ENCODE peak calls at places on chromosomes 16 and 17, in ten cellular contexts. X is heart left ventricle, D is retinal pigment epithelial cell, N is lung, M is left ventricle myocardium inferior, G is lower leg skin, F is H1, R is fibroblast of villous mesenchyme, C is sigmoid colon, B is Panc1. Y is an unnamed sample.

GRCh38 chr17:79617304-79617703 is 6.5 kb upstream of the RBFOX3 start:
- DNase-seq in G (no peak), M (peak), B (no peak), D (no peak), X (peak), R (no peak), N (no peak), C (peak), F (no peak), Y (peak)

GRCh38 chr17:40461774-40462342 is 18.6 kb downstream of the IGFBP4 start:
- DNase-seq in X (no peak), C (peak), F (no peak), B (no peak), M (no peak), R (peak), N (no peak), D (no peak), G (no peak), Y (no peak)

GRCh38 chr16:13633381-13633861 is 286.5 kb upstream of the ERCC4 start:
- DNase-seq in C (no peak), X (no peak), M (no peak), G (no peak), N (no peak), D (no peak), B (no peak), R (no peak), F (no peak), Y (no peak)

GRCh38 chr16:27400751-27401620 is 988 bp upstream of the IL21R start:
- DNase-seq in X (no peak), N (no peak), G (no peak), D (no peak), F (no peak), C (no peak), B (no peak), M (no peak), R (peak), Y (no peak)

GRCh38 chr17:80632046-80632581 is 87.5 kb downstream of the RPTOR start:
- DNase-seq in X (no peak), D (no peak), C (no peak), N (no peak), M (no peak), G (peak), F (no peak), B (no peak), R (no peak), Y (no peak)

GRCh38 chr17:79904865-79905264 is 65.6 kb upstream of the CBX4 start:
- DNase-seq in B (no peak), F (no peak), D (no peak), M (no peak), X (no peak), N (no peak), C (no peak), R (no peak), G (no peak), Y (peak)

GRCh38 chr17:7238418-7239090 is 703 bp downstream of the PHF23 start:
- DNase-seq in N (no peak), B (no peak), R (no peak), G (no peak), M (no peak), F (no peak), D (no peak), C (peak), X (no peak), Y (no peak)

GRCh38 chr17:78387982-78388941 is 9.8 kb downstream of the PGS1 start:
- DNase-seq in D (no peak), N (no peak), B (no peak), C (peak), F (no peak), G (no peak), M (peak), R (peak), X (no peak), Y (no peak)

GRCh38 chr17:42698736-42699414 is 16.5 kb downstream of the CNTNAP1 start:
- DNase-seq in B (no peak), M (peak), D (no peak), C (no peak), X (no peak), R (peak), G (no peak), F (no peak), N (no peak), Y (no peak)

GRCh38 chr16:66155933-66156332 is 210.6 kb upstream of the CDH5 start:
- DNase-seq in C (no peak), X (no peak), B (no peak), F (no peak), N (no peak), M (no peak), R (no peak), D (no peak), G (no peak), Y (no peak)

GRCh38 chr16:78973041-78973440 is 627.5 kb downstream of the MAF start:
- DNase-seq in G (no peak), X (no peak), R (no peak), N (no peak), D (peak), F (no peak), C (no peak), M (no peak), B (no peak), Y (no peak)

GRCh38 chr16:56294599-56294998 is 103.3 kb downstream of the GNAO1 start:
- DNase-seq in X (no peak), F (no peak), N (no peak), C (no peak), R (peak), G (no peak), D (peak), M (no peak), B (no peak), Y (no peak)

GRCh38 chr16:75566889-75567255 is 693 bp downstream of the GABARAPL2 start:
- DNase-seq in X (peak), D (no peak), B (no peak), R (no peak), F (peak), G (no peak), M (no peak), N (no peak), C (no peak), Y (no peak)

GRCh38 chr17:44906987-44907681 is 7.9 kb upstream of the EFTUD2 start:
- DNase-seq in R (peak), X (no peak), F (no peak), N (no peak), D (no peak), B (no peak), C (no peak), G (no peak), M (no peak), Y (no peak)

GRCh38 chr17:65733314-65733713 is 171.9 kb upstream of the AXIN2 start:
- DNase-seq in R (no peak), G (no peak), N (no peak), X (no peak), F (no peak), D (no peak), M (no peak), C (no peak), B (no peak), Y (no peak)

GRCh38 chr16:22078656-22079055 is 13.7 kb upstream of the VWA3A start:
- DNase-seq in F (no peak), R (no peak), N (no peak), B (no peak), X (no peak), G (no peak), M (no peak), D (no peak), C (no peak), Y (no peak)

GRCh38 chr16:77949445-77949844 is 72.9 kb upstream of the CLEC3A start:
- DNase-seq in R (no peak), F (no peak), N (no peak), C (no peak), X (no peak), B (no peak), D (no peak), M (peak), G (no peak), Y (no peak)

DNA sequence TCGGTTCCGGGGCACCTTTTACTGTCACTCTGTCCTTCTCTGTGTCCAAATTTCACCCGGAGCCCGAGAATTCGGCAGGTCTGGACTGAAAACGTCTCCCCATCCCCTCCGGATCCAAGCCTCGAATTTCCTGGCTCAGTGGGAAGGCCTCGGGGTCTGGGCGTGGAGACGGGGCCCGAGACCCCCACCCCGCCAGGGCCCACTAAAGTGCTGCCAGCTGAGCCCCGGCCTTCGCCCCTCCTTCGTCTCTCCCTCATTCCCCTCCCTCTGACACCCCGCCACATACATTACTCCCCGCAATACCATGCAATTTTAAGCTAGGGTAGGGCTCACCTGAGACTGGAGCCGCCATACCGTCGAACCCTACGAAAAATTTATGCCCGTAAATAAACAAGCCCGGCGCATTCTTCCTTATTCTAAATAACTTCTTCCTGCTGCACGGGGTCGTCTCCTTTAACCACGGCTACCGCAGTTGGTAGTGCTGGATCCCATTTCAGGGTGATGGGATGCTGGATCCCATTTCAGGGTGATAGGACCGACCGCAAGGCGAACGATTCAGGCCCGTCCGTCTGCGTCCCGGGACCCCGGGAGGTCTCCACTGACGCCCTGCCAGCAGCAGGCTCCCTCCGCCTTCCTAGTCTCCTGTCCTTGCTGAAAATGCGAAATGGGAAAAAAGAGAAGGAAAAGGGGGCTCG is 4.4 kb upstream of the OR1F1 start:
- DNase-seq in M (no peak), B (no peak), F (no peak), C (no peak), R (no peak), X (no peak), G (no peak), D (no peak), N (no peak), Y (no peak)
- H3K4me3 ChIP-seq in M (peak), B (peak), F (peak), C (peak), R (peak), X (no peak), G (no peak), D (peak), N (no peak), Y (peak)

GRCh38 chr17:14297161-14297851 is 3.6 kb upstream of the HS3ST3B1 start:
- DNase-seq in X (peak), F (peak), B (no peak), G (peak), R (peak), D (no peak), M (peak), N (peak), C (no peak), Y (no peak)
- TF ChIP-seq CTCF in X (no peak), F (peak), B (no peak), G (no peak), R (peak), D (peak), M (peak), N (no peak), C (no peak), Y (peak)

GRCh38 chr17:17960500-17961050 is 11.6 kb downstream of the TOM1L2 start:
- DNase-seq in F (no peak), B (no peak), X (no peak), D (no peak), G (no peak), R (no peak), N (no peak), C (no peak), M (no peak), Y (no peak)

GRCh38 chr17:17963694-17964436 is 8.3 kb downstream of the TOM1L2 start:
- DNase-seq in G (no peak), R (peak), C (no peak), M (no peak), D (no peak), N (no peak), B (no peak), F (no peak), X (no peak), Y (no peak)

GRCh38 chr17:17957584-17957916 is 14.7 kb downstream of the TOM1L2 start:
- DNase-seq in D (no peak), F (no peak), C (peak), B (peak), R (no peak), M (no peak), N (no peak), G (no peak), X (no peak), Y (no peak)

GRCh38 chr17:17963066-17963465 is 9.1 kb downstream of the TOM1L2 start:
- DNase-seq in D (no peak), F (no peak), M (no peak), C (no peak), X (no peak), N (no peak), R (no peak), B (no peak), G (no peak), Y (no peak)

DNA sequence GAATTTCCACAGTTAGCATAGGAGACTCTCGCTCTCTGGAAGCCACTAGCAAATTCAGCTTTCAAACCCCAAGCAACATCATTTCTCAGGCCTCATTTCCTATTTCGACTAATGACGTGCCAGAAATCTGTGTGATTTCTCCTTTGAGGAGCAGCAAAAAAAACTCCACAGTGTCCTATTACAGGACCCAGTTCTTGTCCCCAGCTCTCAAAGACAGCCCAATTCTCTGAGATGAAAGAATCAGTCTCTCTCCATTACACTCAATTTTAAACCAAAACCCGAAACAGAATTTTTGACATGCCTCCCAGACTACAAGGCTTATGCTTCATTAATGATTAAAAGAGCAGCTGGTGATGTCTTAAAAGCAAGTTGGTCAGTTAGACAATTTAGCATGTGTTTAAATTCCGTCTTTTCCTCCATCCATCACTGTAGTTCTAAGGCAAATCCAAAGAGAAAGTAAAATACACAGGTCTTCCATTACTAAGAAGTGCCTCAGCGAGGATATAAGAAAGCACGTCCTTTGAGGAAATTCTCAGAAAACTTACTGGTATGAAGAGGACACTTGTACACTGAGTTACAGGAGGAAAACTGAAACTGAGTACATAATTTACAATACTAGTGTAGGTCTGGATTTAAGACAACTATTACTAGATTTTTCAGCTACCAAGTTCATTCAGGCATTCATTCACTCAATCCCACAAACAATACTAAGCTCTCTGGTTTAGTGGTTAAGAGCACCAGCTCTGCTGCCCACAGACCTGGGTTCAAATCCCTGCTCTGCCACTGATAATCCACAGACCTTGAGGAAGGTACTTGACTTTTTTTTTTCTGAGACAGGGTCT is 12.5 kb downstream of the TOM1L2 start:
- DNase-seq in N (no peak), F (no peak), X (no peak), G (no peak), D (no peak), C (no peak), M (no peak), R (peak), B (peak), Y (no peak)
- H3K4me3 ChIP-seq in N (no peak), F (no peak), X (no peak), G (no peak), D (no peak), C (peak), M (peak), R (peak), B (peak), Y (peak)

DNA sequence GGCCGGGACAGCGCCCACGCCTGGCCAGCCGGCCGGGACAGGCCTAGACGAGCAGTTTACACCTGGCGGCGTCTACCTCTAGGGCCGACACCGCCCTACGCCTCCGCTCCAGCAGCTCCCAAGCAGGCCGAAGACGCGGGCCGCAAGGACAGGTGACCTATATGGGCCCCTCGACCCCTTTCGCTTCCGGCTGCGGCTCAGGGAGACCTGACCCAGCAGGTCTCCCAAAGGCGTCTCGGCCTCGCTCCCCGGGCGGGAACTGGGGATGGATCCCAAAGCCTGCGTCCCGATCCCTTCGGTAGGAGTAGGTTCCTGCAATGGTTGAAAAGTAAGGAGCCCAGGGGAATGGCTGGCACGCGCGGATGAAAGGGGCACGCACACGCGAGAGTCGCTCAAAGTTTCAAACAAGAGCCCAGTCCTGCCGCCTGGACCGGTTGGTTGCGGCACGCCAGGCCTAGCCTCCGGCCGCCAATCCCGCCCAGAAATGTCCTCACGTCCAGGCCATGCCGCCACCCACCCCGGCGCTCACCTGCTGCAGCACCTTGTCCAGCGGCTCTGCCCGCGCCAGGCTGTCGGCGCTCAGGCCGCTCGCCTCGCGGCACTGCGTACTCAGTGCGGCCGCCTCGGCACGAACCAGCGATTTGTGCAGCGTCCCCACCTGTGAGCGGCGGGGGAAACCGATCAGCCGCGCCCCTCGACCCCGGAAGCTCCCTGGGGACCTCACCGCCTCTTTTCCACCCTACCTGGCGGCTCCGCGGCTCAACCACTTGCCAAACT is 634 bp downstream of the ESRP2 start:
- DNase-seq in X (peak), D (no peak), C (peak), N (no peak), B (no peak), R (no peak), F (peak), G (peak), M (no peak), Y (peak)
- TF ChIP-seq CTCF in X (no peak), D (peak), C (no peak), N (no peak), B (peak), R (no peak), F (peak), G (no peak), M (no peak), Y (peak)

GRCh38 chr17:19647697-19648474 is 665 bp upstream of the ALDH3A2 start:
- DNase-seq in B (no peak), R (peak), G (peak), F (peak), N (peak), C (peak), M (peak), X (peak), D (no peak), Y (peak)

GRCh38 chr17:19648475-19649406 is at the start of gene ALDH3A2:
- DNase-seq in R (peak), B (no peak), F (peak), C (peak), G (peak), N (peak), D (peak), M (peak), X (peak), Y (peak)

GRCh38 chr17:19651461-19652238 is 3.1 kb downstream of the ALDH3A2 start:
- DNase-seq in X (no peak), B (no peak), F (no peak), N (no peak), C (no peak), G (no peak), M (no peak), D (no peak), R (no peak), Y (no peak)

GRCh38 chr17:19652595-19652994 is 4.0 kb downstream of the ALDH3A2 start:
- DNase-seq in C (no peak), B (no peak), F (no peak), X (no peak), D (no peak), G (no peak), R (no peak), M (no peak), N (no peak), Y (no peak)

DNA sequence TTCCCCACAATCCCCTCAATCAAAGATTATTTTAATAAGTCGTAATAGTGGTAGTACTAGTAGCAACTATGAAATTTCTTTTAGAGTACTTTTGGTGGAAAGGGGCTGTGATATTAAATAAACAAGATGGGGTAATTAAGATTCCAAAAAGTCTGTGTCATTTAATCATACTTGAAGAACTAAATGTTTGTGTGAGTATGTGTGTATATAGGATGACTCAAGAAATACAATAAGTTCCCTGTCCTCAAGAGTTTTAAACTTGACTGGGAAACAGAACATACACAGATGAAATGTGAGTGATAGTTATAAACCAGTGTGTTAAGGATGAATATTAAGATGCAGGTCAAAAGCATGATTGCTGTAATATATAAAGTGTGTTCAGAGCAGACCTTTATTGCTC is 2.3 kb downstream of the ALDH3A2 start:
- DNase-seq in G (no peak), B (no peak), N (no peak), C (no peak), R (no peak), M (no peak), F (no peak), X (no peak), D (no peak), Y (no peak)
- H3K4me3 ChIP-seq in G (no peak), B (peak), N (no peak), C (peak), R (no peak), M (peak), F (no peak), X (no peak), D (no peak), Y (peak)

GRCh38 chr17:75639771-75640555 is 6.7 kb downstream of the SMIM5 start:
- DNase-seq in D (no peak), N (no peak), R (no peak), B (no peak), C (no peak), X (peak), M (no peak), G (no peak), F (no peak), Y (no peak)
- TF ChIP-seq CTCF in D (no peak), N (no peak), R (no peak), B (no peak), C (peak), X (no peak), M (no peak), G (no peak), F (no peak), Y (no peak)

GRCh38 chr16:427295-427694 is 1.8 kb downstream of the RAB11FIP3 start:
- DNase-seq in B (no peak), F (no peak), D (no peak), G (no peak), M (no peak), C (no peak), X (no peak), N (no peak), R (no peak), Y (no peak)
- H3K4me3 ChIP-seq in B (peak), F (peak), D (peak), G (no peak), M (peak), C (peak), X (peak), N (no peak), R (peak), Y (peak)

GRCh38 chr17:35433075-35433894 is 985 bp upstream of the SLFN12 start:
- DNase-seq in B (peak), R (peak), M (peak), D (peak), X (peak), G (peak), C (peak), F (peak), N (peak), Y (peak)
- TF ChIP-seq CTCF in B (peak), R (peak), M (peak), D (peak), X (no peak), G (no peak), C (no peak), F (no peak), N (no peak), Y (no peak)

GRCh38 chr17:63706346-63707102 is 6.6 kb upstream of the LIMD2 start:
- DNase-seq in B (no peak), N (no peak), C (no peak), X (no peak), M (no peak), R (no peak), D (no peak), G (no peak), F (no peak), Y (no peak)
- H3K4me3 ChIP-seq in B (no peak), N (no peak), C (no peak), X (no peak), M (no peak), R (no peak), D (no peak), G (no peak), F (no peak), Y (no peak)